ENCODE peak calls at places on chromosomes 2 and 18, in five cellular contexts. F, G, L, P and X are unnamed samples.

GRCh38 chr2:174631009-174631981 is 33.7 kb upstream of the WIPF1 start:
- DNase-seq in F (no peak), P (no peak), G (peak), L (no peak), X (peak)

GRCh38 chr2:236196366-236196765 is 28.2 kb upstream of the GBX2 start:
- DNase-seq in F (no peak), G (no peak), P (no peak), L (no peak), X (no peak)

GRCh38 chr2:133894429-133894828 is 326.2 kb upstream of the NCKAP5 start:
- DNase-seq in G (no peak), P (no peak), F (no peak), L (no peak), X (no peak)

GRCh38 chr18:3246636-3247242 is 862 bp upstream of the MYL12A start:
- DNase-seq in G (no peak), L (no peak), F (no peak), P (no peak), X (no peak)

GRCh38 chr2:51003345-51004192 is 28.4 kb downstream of the NRXN1 start:
- DNase-seq in P (peak), F (no peak), G (no peak), L (no peak), X (peak)

GRCh38 chr2:1550658-1551316 is 137.5 kb downstream of the TPO start:
- DNase-seq in L (no peak), P (peak), F (peak), G (peak), X (peak)

GRCh38 chr2:237511421-237511820 is 24.4 kb downstream of the MLPH start:
- DNase-seq in F (no peak), L (no peak), G (no peak), P (no peak), X (no peak)

GRCh38 chr2:31354837-31355236 is 59.7 kb downstream of the XDH start:
- DNase-seq in P (peak), F (no peak), G (no peak), L (no peak), X (peak)

GRCh38 chr2:21676676-21677075 is 552.9 kb downstream of the TDRD15 start:
- DNase-seq in L (no peak), F (no peak), P (no peak), G (no peak), X (no peak)

GRCh38 chr2:227033471-227034148 is 130.4 kb downstream of the COL4A4 start:
- DNase-seq in P (peak), F (peak), L (peak), G (peak), X (peak)

GRCh38 chr2:10558281-10559030 is 110.3 kb upstream of the ODC1 start:
- DNase-seq in G (no peak), L (no peak), F (no peak), P (no peak), X (no peak)

GRCh38 chr18:31227497-31228229 is 65.0 kb upstream of the DSC1 start:
- DNase-seq in L (no peak), F (no peak), G (no peak), P (no peak), X (no peak)

GRCh38 chr2:15582153-15582552 is 9.5 kb upstream of the DDX1 start:
- DNase-seq in F (no peak), L (no peak), G (no peak), P (no peak), X (no peak)

GRCh38 chr2:163652741-163653140 is 83.1 kb downstream of the FIGN start:
- DNase-seq in G (no peak), P (peak), F (no peak), L (no peak), X (peak)

GRCh38 chr2:67671464-67672450 is 274.6 kb downstream of the ETAA1 start:
- DNase-seq in P (no peak), F (no peak), G (no peak), L (no peak), X (no peak)

GRCh38 chr18:49677762-49678398 is 116.0 kb downstream of the LIPG start:
- DNase-seq in L (no peak), G (no peak), P (no peak), F (no peak), X (no peak)

GRCh38 chr2:178208817-178209216 is 14.5 kb downstream of the OSBPL6 start:
- DNase-seq in G (no peak), F (no peak), L (no peak), P (no peak), X (peak)

GRCh38 chr2:120966510-120967254 is 231.0 kb downstream of the GLI2 start:
- DNase-seq in L (no peak), G (no peak), P (no peak), F (no peak), X (no peak)

GRCh38 chr2:108268001-108268400 is 20.7 kb upstream of the SULT1C2 start:
- DNase-seq in G (no peak), P (no peak), F (no peak), L (no peak), X (peak)

GRCh38 chr2:160033732-160034392 is 28.6 kb downstream of the PLA2R1 start:
- DNase-seq in L (no peak), G (no peak), P (no peak), F (no peak), X (peak)

GRCh38 chr2:46066116-46066515 is 231.1 kb upstream of the EPAS1 start:
- DNase-seq in G (no peak), P (no peak), F (no peak), L (no peak), X (no peak)

GRCh38 chr2:46067501-46068292 is 229.5 kb upstream of the EPAS1 start:
- DNase-seq in P (peak), L (no peak), G (peak), F (no peak), X (peak)

GRCh38 chr2:46065152-46065551 is 232.1 kb upstream of the EPAS1 start:
- DNase-seq in F (no peak), G (peak), P (no peak), L (no peak), X (peak)

GRCh38 chr2:46068604-46069003 is 228.6 kb upstream of the EPAS1 start:
- DNase-seq in L (no peak), P (no peak), G (peak), F (no peak), X (no peak)

DNA sequence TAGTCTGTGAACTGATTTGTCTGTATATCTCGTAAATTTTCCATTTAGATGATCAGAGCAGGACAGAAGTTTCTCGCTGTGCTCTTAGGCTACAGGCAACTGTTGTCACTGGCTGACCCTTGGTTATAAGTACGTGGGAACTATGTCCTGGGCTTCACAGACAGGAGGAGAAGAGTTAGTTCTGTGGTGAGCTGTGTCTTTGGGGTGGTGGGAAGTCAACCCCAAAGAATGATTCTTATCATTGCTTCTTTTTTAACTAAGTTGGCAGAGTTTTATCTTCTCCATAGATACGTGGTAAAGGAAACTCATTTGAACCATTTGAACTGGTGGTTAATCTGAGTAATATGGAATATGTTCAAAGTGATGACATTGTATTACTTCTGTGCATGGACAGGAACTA is 230.6 kb upstream of the EPAS1 start:
- DNase-seq in P (no peak), G (no peak), L (no peak), F (no peak), X (peak)
- H4K8ac ChIP-seq in P (no peak), G (peak), L (no peak), F (no peak), X (peak)

DNA sequence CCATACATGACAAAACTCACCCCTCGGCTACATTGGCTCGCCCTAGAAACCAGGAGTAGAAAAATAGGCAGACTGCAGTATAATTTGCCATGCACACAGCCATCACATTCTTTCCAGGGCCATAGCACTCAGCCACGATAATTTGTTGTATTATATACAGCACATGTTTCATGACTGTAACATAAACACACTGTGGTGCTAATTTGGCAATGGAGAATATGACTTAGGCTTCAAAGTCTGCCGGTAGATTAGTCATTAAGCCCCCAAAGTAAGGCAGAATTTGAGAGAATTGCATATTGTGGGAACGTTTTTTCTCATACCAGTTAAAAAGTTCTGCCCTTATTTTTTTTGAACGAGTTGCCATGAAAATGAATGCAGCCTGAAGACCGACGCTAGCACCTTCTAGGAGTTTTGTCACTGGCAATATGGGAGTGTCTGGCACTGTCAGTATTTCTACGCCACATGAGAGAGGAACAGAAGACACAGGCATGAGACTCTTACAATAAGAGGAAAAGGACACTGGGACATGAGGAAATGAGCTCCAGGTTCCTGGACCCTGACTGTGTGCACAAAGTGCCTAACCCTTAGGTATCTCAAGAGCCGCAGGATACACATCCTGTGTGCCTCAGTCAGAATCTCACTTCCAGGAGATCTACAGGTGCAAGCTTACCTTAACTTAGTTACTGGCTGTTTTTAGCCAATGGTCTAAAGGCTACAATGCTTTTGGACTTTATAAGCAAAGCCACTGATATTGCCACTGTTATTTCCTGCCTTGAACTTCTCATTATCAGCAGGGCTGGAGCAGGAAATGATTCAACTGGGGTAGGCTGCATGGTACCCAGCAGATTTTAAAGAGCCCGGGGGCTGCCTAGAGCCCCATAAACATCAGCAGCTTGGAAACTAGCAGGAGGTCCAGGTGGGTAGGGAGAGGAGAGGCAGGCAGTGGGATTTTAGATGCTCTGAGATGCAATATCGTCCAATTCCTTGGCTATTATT is 254.5 kb downstream of the ZNF521 start:
- DNase-seq in L (no peak), F (no peak), P (peak), G (no peak), X (peak)
- H4K8ac ChIP-seq in L (no peak), F (no peak), P (peak), G (no peak), X (peak)

GRCh38 chr2:42140501-42140900 is 28.7 kb upstream of the EML4 start:
- DNase-seq in F (no peak), L (no peak), P (no peak), G (no peak), X (no peak)

GRCh38 chr2:42138163-42139016 is 30.8 kb upstream of the EML4 start:
- DNase-seq in G (no peak), F (no peak), P (no peak), L (no peak), X (peak)

GRCh38 chr2:42142476-42143184 is 26.5 kb upstream of the EML4 start:
- DNase-seq in L (no peak), P (no peak), F (no peak), G (no peak), X (peak)

GRCh38 chr2:42139141-42139540 is 30.0 kb upstream of the EML4 start:
- DNase-seq in G (no peak), P (no peak), F (no peak), L (no peak), X (no peak)

GRCh38 chr2:42141687-42142475 is 27.3 kb upstream of the EML4 start:
- DNase-seq in F (no peak), L (no peak), P (peak), G (no peak), X (peak)
- H4K8ac ChIP-seq in F (no peak), L (peak), P (peak), G (no peak), X (no peak)

DNA sequence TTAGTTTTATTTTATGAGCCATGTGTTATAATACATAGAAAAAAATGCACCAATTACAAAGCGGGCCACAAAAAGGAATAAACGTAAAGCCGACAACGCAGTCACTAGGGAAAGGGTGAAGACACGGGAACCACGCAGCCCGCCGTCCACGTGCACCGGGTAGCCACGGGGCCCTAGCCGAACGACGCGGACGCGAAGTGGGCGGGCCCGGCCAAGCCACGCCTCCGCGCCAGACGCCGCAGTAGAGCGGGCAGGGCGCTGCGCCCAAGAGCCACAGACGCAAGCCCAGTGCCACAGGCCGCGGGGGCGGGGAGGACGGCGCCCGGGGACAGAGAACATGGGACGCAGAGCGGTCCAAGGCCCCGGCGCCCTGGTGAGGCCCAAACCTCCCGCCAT is at the start of gene DUSP28:
- DNase-seq in G (peak), F (peak), L (no peak), P (peak), X (peak)
- H4K8ac ChIP-seq in G (peak), F (no peak), L (peak), P (peak), X (peak)

DNA sequence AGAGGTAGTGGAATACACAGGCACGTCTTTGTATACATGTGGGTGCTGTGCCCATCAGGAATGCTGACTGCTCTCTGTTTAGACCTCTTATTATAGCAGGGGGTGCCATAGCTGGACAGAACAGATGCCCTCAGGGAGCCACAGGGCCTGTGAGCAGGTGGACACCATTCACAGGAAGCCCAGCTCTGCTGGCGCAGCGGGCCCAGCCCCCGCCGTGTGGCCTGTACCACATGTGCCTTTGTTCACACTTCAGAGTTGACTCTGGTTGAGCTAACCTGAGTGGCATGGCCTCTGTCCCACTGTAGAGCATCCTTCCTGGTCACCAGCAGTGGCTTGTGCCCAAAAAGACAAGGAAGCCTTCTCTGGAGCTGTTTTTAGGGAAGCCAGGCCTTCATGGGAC is 730.9 kb upstream of the ID2 start:
- DNase-seq in P (no peak), G (no peak), F (no peak), L (no peak), X (no peak)
- H4K8ac ChIP-seq in P (no peak), G (no peak), F (no peak), L (no peak), X (no peak)

GRCh38 chr2:197126630-197127029 is 183.9 kb downstream of the ANKRD44 start:
- DNase-seq in P (no peak), L (no peak), G (no peak), F (no peak), X (no peak)

GRCh38 chr2:197121756-197122385 is 188.7 kb downstream of the ANKRD44 start:
- DNase-seq in L (no peak), F (no peak), P (no peak), G (no peak), X (peak)

GRCh38 chr2:197128126-197128525 is 182.5 kb downstream of the ANKRD44 start:
- DNase-seq in F (no peak), G (no peak), P (no peak), L (no peak), X (no peak)

GRCh38 chr2:197122821-197123220 is 187.8 kb downstream of the ANKRD44 start:
- DNase-seq in P (no peak), L (no peak), F (no peak), G (no peak), X (no peak)

DNA sequence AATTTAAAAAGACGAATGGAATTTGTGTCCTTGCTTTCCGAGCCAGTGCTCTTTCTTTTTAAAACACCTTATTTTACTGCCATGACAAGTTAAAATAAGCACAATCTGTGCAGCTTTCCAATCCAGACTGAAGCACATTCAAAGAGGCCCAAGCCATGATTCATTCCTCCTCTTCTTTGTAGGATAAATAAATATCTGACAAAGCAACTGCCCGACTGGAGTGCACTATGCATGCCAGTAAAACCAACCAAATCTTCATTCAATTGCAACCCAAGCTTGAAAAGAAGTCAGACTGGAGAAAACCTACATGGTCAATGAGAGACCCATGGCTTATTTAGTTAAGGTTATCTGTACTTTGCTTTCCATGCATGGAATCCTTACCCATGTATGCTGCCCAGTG is 185.6 kb downstream of the ANKRD44 start:
- DNase-seq in P (no peak), L (no peak), F (no peak), G (no peak), X (peak)
- H4K8ac ChIP-seq in P (no peak), L (no peak), F (no peak), G (no peak), X (no peak)